ENCODE peak calls at places on chromosome 19, in six cellular contexts. One of them, this sample, is unnamed.
A peak's percentile ranks its signal among the peaks of the same experiment; 100 is the strongest.

GRCh38 chr19:17867087-17867486 is 4.7 kb upstream of the SLC5A5 start:
- DNase-seq in activated T-helper 2 cell treated with anti-CD3 and anti-CD28 coated beads, Interferon-gamma antibody, Interleukin-2, Interleukin-4, amounts not matched to agents 10 μg/mL and 5 μg/mL and 100 μg/mL, durations not matched to agents 14 hours and 24 hours and 36 hours: no peak
- DNase-seq in amniotic stem cell: no peak
- DNase-seq in astrocyte of the spinal cord: no peak
- DNase-seq in AG09309: no peak
- DNase-seq in cardiac muscle cell: no peak
- DNase-seq in this sample: no peak

GRCh38 chr19:15038304-15038703 is 11.0 kb upstream of the CASP14 start:
- DNase-seq in activated T-helper 2 cell treated with anti-CD3 and anti-CD28 coated beads, Interferon-gamma antibody, Interleukin-2, Interleukin-4, amounts not matched to agents 10 μg/mL and 5 μg/mL and 100 μg/mL, durations not matched to agents 14 hours and 24 hours and 36 hours: no peak
- DNase-seq in amniotic stem cell: no peak
- DNase-seq in astrocyte of the spinal cord: peak; percentile 78
- DNase-seq in AG09309: no peak
- DNase-seq in cardiac muscle cell: no peak
- DNase-seq in this sample: no peak

GRCh38 chr19:46466536-46467199 is 4.7 kb downstream of the PNMA8A start:
- DNase-seq in activated T-helper 2 cell treated with anti-CD3 and anti-CD28 coated beads, Interferon-gamma antibody, Interleukin-2, Interleukin-4, amounts not matched to agents 10 μg/mL and 5 μg/mL and 100 μg/mL, durations not matched to agents 14 hours and 24 hours and 36 hours: no peak
- DNase-seq in amniotic stem cell: no peak
- DNase-seq in astrocyte of the spinal cord: peak; percentile 91
- DNase-seq in AG09309: no peak
- DNase-seq in cardiac muscle cell: no peak
- DNase-seq in this sample: no peak

GRCh38 chr19:13119654-13120053 is 1.6 kb downstream of the NACC1 start:
- DNase-seq in activated T-helper 2 cell treated with anti-CD3 and anti-CD28 coated beads, Interferon-gamma antibody, Interleukin-2, Interleukin-4, amounts not matched to agents 10 μg/mL and 5 μg/mL and 100 μg/mL, durations not matched to agents 14 hours and 24 hours and 36 hours: no peak
- DNase-seq in amniotic stem cell: no peak
- DNase-seq in astrocyte of the spinal cord: no peak
- DNase-seq in AG09309: no peak
- DNase-seq in cardiac muscle cell: no peak
- DNase-seq in this sample: no peak

GRCh38 chr19:10773969-10774368 is 56.1 kb downstream of the DNM2 start:
- DNase-seq in activated T-helper 2 cell treated with anti-CD3 and anti-CD28 coated beads, Interferon-gamma antibody, Interleukin-2, Interleukin-4, amounts not matched to agents 10 μg/mL and 5 μg/mL and 100 μg/mL, durations not matched to agents 14 hours and 24 hours and 36 hours: no peak
- DNase-seq in amniotic stem cell: no peak
- DNase-seq in astrocyte of the spinal cord: no peak
- DNase-seq in AG09309: no peak
- DNase-seq in cardiac muscle cell: no peak
- DNase-seq in this sample: no peak

GRCh38 chr19:15400521-15401396 is 18.0 kb downstream of the AKAP8L start:
- DNase-seq in activated T-helper 2 cell treated with anti-CD3 and anti-CD28 coated beads, Interferon-gamma antibody, Interleukin-2, Interleukin-4, amounts not matched to agents 10 μg/mL and 5 μg/mL and 100 μg/mL, durations not matched to agents 14 hours and 24 hours and 36 hours: no peak
- DNase-seq in amniotic stem cell: no peak
- DNase-seq in astrocyte of the spinal cord: no peak
- DNase-seq in AG09309: no peak
- DNase-seq in cardiac muscle cell: no peak
- DNase-seq in this sample: no peak

GRCh38 chr19:18479964-18480723 is 41.7 kb downstream of the ELL start:
- DNase-seq in activated T-helper 2 cell treated with anti-CD3 and anti-CD28 coated beads, Interferon-gamma antibody, Interleukin-2, Interleukin-4, amounts not matched to agents 10 μg/mL and 5 μg/mL and 100 μg/mL, durations not matched to agents 14 hours and 24 hours and 36 hours: no peak
- DNase-seq in amniotic stem cell: no peak
- DNase-seq in astrocyte of the spinal cord: no peak
- DNase-seq in AG09309: peak; percentile 49
- DNase-seq in cardiac muscle cell: no peak
- DNase-seq in this sample: no peak

GRCh38 chr19:3468211-3468610 is 12.1 kb downstream of the SMIM24 start:
- DNase-seq in activated T-helper 2 cell treated with anti-CD3 and anti-CD28 coated beads, Interferon-gamma antibody, Interleukin-2, Interleukin-4, amounts not matched to agents 10 μg/mL and 5 μg/mL and 100 μg/mL, durations not matched to agents 14 hours and 24 hours and 36 hours: no peak
- DNase-seq in amniotic stem cell: no peak
- DNase-seq in astrocyte of the spinal cord: no peak
- DNase-seq in AG09309: no peak
- DNase-seq in cardiac muscle cell: no peak
- DNase-seq in this sample: no peak

GRCh38 chr19:45637890-45638667 is 1.1 kb downstream of the EML2 start:
- DNase-seq in activated T-helper 2 cell treated with anti-CD3 and anti-CD28 coated beads, Interferon-gamma antibody, Interleukin-2, Interleukin-4, amounts not matched to agents 10 μg/mL and 5 μg/mL and 100 μg/mL, durations not matched to agents 14 hours and 24 hours and 36 hours: no peak
- DNase-seq in amniotic stem cell: no peak
- DNase-seq in astrocyte of the spinal cord: no peak
- DNase-seq in AG09309: no peak
- DNase-seq in cardiac muscle cell: no peak
- DNase-seq in this sample: no peak

GRCh38 chr19:35856546-35857149 is at the start of gene KIRREL2:
- DNase-seq in activated T-helper 2 cell treated with anti-CD3 and anti-CD28 coated beads, Interferon-gamma antibody, Interleukin-2, Interleukin-4, amounts not matched to agents 10 μg/mL and 5 μg/mL and 100 μg/mL, durations not matched to agents 14 hours and 24 hours and 36 hours: peak; percentile 17
- DNase-seq in amniotic stem cell: no peak
- DNase-seq in astrocyte of the spinal cord: no peak
- DNase-seq in AG09309: no peak
- DNase-seq in cardiac muscle cell: peak; percentile 45
- DNase-seq in this sample: peak; percentile 45

GRCh38 chr19:14346279-14346678 is 35.0 kb upstream of the ADGRE5 start:
- DNase-seq in activated T-helper 2 cell treated with anti-CD3 and anti-CD28 coated beads, Interferon-gamma antibody, Interleukin-2, Interleukin-4, amounts not matched to agents 10 μg/mL and 5 μg/mL and 100 μg/mL, durations not matched to agents 14 hours and 24 hours and 36 hours: no peak
- DNase-seq in amniotic stem cell: no peak
- DNase-seq in astrocyte of the spinal cord: no peak
- DNase-seq in AG09309: no peak
- DNase-seq in cardiac muscle cell: no peak
- DNase-seq in this sample: no peak

GRCh38 chr19:16017138-16017490 is 59.2 kb upstream of the TPM4 start:
- DNase-seq in activated T-helper 2 cell treated with anti-CD3 and anti-CD28 coated beads, Interferon-gamma antibody, Interleukin-2, Interleukin-4, amounts not matched to agents 10 μg/mL and 5 μg/mL and 100 μg/mL, durations not matched to agents 14 hours and 24 hours and 36 hours: no peak
- DNase-seq in amniotic stem cell: no peak
- DNase-seq in astrocyte of the spinal cord: no peak
- DNase-seq in AG09309: no peak
- DNase-seq in cardiac muscle cell: no peak
- DNase-seq in this sample: no peak

GRCh38 chr19:39671739-39672363 is 16.1 kb downstream of the LGALS16 start:
- DNase-seq in activated T-helper 2 cell treated with anti-CD3 and anti-CD28 coated beads, Interferon-gamma antibody, Interleukin-2, Interleukin-4, amounts not matched to agents 10 μg/mL and 5 μg/mL and 100 μg/mL, durations not matched to agents 14 hours and 24 hours and 36 hours: peak; percentile 31
- DNase-seq in amniotic stem cell: peak; percentile 40
- DNase-seq in astrocyte of the spinal cord: peak; percentile 20
- DNase-seq in AG09309: peak; percentile 2
- DNase-seq in cardiac muscle cell: peak; percentile 67
- DNase-seq in this sample: peak; percentile 50

GRCh38 chr19:10699650-10700335 is 1.4 kb upstream of the QTRT1 start:
- DNase-seq in activated T-helper 2 cell treated with anti-CD3 and anti-CD28 coated beads, Interferon-gamma antibody, Interleukin-2, Interleukin-4, amounts not matched to agents 10 μg/mL and 5 μg/mL and 100 μg/mL, durations not matched to agents 14 hours and 24 hours and 36 hours: peak; percentile 49
- DNase-seq in amniotic stem cell: peak; percentile 24
- DNase-seq in astrocyte of the spinal cord: peak; percentile 48
- DNase-seq in AG09309: no peak
- DNase-seq in cardiac muscle cell: peak; percentile 58
- DNase-seq in this sample: peak; percentile 59

GRCh38 chr19:49543032-49543431 is 15.2 kb downstream of the RCN3 start:
- DNase-seq in activated T-helper 2 cell treated with anti-CD3 and anti-CD28 coated beads, Interferon-gamma antibody, Interleukin-2, Interleukin-4, amounts not matched to agents 10 μg/mL and 5 μg/mL and 100 μg/mL, durations not matched to agents 14 hours and 24 hours and 36 hours: no peak
- DNase-seq in amniotic stem cell: no peak
- DNase-seq in astrocyte of the spinal cord: no peak
- DNase-seq in AG09309: no peak
- DNase-seq in cardiac muscle cell: no peak
- DNase-seq in this sample: no peak

GRCh38 chr19:14097532-14098151 is 7.1 kb upstream of the SAMD1 start:
- DNase-seq in activated T-helper 2 cell treated with anti-CD3 and anti-CD28 coated beads, Interferon-gamma antibody, Interleukin-2, Interleukin-4, amounts not matched to agents 10 μg/mL and 5 μg/mL and 100 μg/mL, durations not matched to agents 14 hours and 24 hours and 36 hours: no peak
- DNase-seq in amniotic stem cell: no peak
- DNase-seq in astrocyte of the spinal cord: no peak
- DNase-seq in AG09309: no peak
- DNase-seq in cardiac muscle cell: no peak
- DNase-seq in this sample: no peak

This sample was measured in activated T-helper 1 cell treated with anti-CD3 and anti-CD28 coated beads, Interleukin-12 subunit alpha, Interleukin-12 subunit beta, Interleukin-2, Interleukin-4 antibody, amounts not matched to agents 30 ng/mL and 10 ng/mL and 1 ng/mL, durations not matched to agents 14 hours and 24 hours and 36 hours.